ENCODE peak calls at places on chromosomes 5 and 9, in five cellular contexts. J, C, H, D and W are unnamed samples. For H3K4me1, the result is how much of the 10 kb centered on the place peaks cover.

GRCh38 chr5:169299651-169300467 is 1.1 kb downstream of the SLIT3 start:
- DNase-seq in C (peak), J (peak), D (no peak), H (peak), W (no peak)

GRCh38 chr5:81021951-81022687 is 62.0 kb downstream of the RASGRF2 start:
- DNase-seq in D (no peak), J (no peak), C (no peak), H (no peak), W (no peak)

GRCh38 chr5:72248352-72249032 is 71.5 kb downstream of the MRPS27 start:
- DNase-seq in C (peak), D (peak), H (peak), J (peak), W (peak)

GRCh38 chr5:137995077-137995746 is 37.7 kb downstream of the FAM13B start:
- DNase-seq in H (peak), C (no peak), D (no peak), J (no peak), W (no peak)

GRCh38 chr5:129271309-129271708 is 176.8 kb downstream of the ISOC1 start:
- DNase-seq in D (no peak), H (peak), C (peak), J (no peak), W (peak)

GRCh38 chr9:70407081-70407503 is 7.4 kb downstream of the KLF9 start:
- DNase-seq in J (no peak), H (peak), C (no peak), D (no peak), W (no peak)

GRCh38 chr9:111150241-111150640 is 112.0 kb upstream of the LPAR1 start:
- DNase-seq in J (no peak), D (no peak), C (no peak), H (no peak), W (no peak)

GRCh38 chr9:114207034-114207815 is 51.9 kb downstream of the COL27A1 start:
- DNase-seq in D (peak), J (peak), C (peak), H (peak), W (peak)

GRCh38 chr9:18748106-18748719 is 274.3 kb downstream of the ADAMTSL1 start:
- DNase-seq in C (no peak), H (no peak), D (no peak), J (no peak), W (no peak)

GRCh38 chr5:63726491-63726890 is 235.8 kb downstream of the HTR1A start:
- DNase-seq in H (no peak), D (no peak), C (no peak), J (no peak), W (no peak)

GRCh38 chr5:178143901-178144300 is 9.8 kb downstream of the NHP2 start:
- DNase-seq in D (no peak), C (no peak), J (peak), H (no peak), W (peak)

GRCh38 chr9:109568089-109568488 is 70.0 kb upstream of the PTPN3 start:
- DNase-seq in D (no peak), H (no peak), J (no peak), C (no peak), W (no peak)

GRCh38 chr5:137395011-137395755 is 103.9 kb downstream of the SPOCK1 start:
- DNase-seq in H (no peak), J (peak), C (no peak), D (no peak), W (no peak)

GRCh38 chr9:35981704-35982103 is 23.8 kb upstream of the OR2S2 start:
- DNase-seq in C (no peak), J (no peak), D (no peak), H (no peak), W (no peak)

GRCh38 chr9:86202338-86202882 is 57.0 kb downstream of the C9orf153 start:
- DNase-seq in H (peak), J (no peak), C (peak), D (no peak), W (peak)

GRCh38 chr9:86405926-86406325 is 51.7 kb upstream of the TUT7 start:
- DNase-seq in D (no peak), J (no peak), C (peak), H (peak), W (peak)

GRCh38 chr5:10482791-10483530 is 41.3 kb downstream of the ROPN1L start:
- DNase-seq in H (no peak), J (no peak), D (no peak), C (no peak), W (no peak)

GRCh38 chr5:113354056-113354455 is 80.7 kb downstream of the TSSK1B start:
- DNase-seq in J (no peak), D (no peak), H (no peak), C (no peak), W (no peak)

GRCh38 chr9:16396389-16396788 is 474.1 kb downstream of the BNC2 start:
- DNase-seq in H (no peak), C (no peak), J (no peak), D (no peak), W (no peak)

GRCh38 chr5:176886336-176887251 is 12.6 kb downstream of the HK3 start:
- DNase-seq in D (no peak), J (peak), C (no peak), H (no peak), W (no peak)

GRCh38 chr9:13575558-13575957 is 296.1 kb upstream of the MPDZ start:
- DNase-seq in C (no peak), D (no peak), J (no peak), H (no peak), W (no peak)

GRCh38 chr5:60196382-60197113 is 303.0 kb upstream of the PDE4D start:
- DNase-seq in C (peak), H (peak), D (no peak), J (peak), W (peak)

DNA sequence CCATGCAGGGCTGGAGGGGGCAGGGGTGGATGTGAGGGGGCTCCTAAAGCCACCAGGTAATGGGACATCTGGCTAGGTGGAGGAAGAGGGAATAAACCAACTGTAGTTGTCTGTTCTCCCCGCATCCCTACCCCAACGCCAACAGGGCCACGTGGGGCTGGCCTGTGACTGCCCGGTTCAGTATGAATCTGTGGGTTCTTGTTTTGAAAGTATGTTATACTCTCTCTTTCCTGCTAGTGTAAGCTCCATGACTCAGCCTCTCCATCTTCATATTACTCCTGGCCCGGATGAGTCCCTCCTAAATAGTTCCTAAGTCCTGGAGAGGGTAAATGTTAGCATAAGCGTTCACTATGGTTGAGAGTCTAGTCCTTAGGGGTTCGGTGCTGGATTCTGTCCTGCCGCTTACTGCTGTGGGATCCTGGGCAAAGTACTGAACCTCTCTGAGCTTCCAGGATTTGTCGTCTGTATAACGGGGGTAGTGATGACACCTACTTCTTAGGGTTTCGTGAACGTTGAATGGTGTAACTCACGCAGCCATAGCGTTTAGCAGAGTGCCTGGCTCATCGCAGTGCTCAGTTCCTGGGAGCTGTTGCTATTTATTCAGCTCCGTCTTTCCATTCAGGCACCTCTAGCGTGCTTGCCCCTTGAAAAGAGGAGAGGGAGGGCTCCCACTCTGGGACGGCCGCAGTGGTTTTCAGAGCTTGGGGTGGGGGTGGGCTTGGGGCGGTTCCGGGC is 28.8 kb downstream of the LHX2 start:
- DNase-seq in D (no peak), H (no peak), J (peak), C (no peak), W (no peak)
- H3K4me3 ChIP-seq in D (peak), H (peak), J (peak), C (no peak), W (peak)

GRCh38 chr9:20426019-20426418 is 196.3 kb downstream of the MLLT3 start:
- DNase-seq in H (no peak), D (no peak), C (no peak), J (no peak), W (no peak)

GRCh38 chr9:20428976-20429375 is 193.3 kb downstream of the MLLT3 start:
- DNase-seq in J (no peak), H (no peak), C (no peak), D (no peak), W (no peak)

DNA sequence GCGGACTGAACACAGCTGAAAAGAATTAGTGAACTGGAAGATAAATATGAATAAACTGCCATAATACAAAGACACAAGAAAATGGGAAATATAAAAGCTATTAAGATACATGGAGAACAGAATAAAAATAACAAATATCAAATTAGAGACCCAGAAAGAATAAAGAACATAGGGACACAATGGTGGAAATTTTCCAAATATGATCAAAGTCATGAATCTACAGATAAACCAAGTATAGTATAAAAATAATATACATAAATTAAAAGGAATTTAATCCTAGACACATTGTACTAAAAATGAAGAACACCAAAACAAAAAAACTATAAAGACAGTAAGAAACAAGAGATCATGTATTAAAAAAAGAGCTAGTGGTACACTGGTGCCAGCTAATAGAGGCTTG is 194.9 kb downstream of the MLLT3 start:
- DNase-seq in H (no peak), J (no peak), D (no peak), C (no peak), W (no peak)
- H3K4me1 ChIP-seq in H (under half), J (under half), D (under half), C (under half), W (under half)

GRCh38 chr5:93589348-93589662 is 6.3 kb downstream of the NR2F1 start:
- DNase-seq in D (no peak), H (no peak), C (no peak), J (no peak), W (no peak)

GRCh38 chr5:93590511-93590910 is 7.5 kb downstream of the NR2F1 start:
- DNase-seq in H (no peak), C (no peak), D (no peak), J (no peak), W (no peak)

GRCh38 chr5:93591323-93591945 is 8.4 kb downstream of the NR2F1 start:
- DNase-seq in D (no peak), H (no peak), J (no peak), C (no peak), W (no peak)

GRCh38 chr5:93588586-93589347 is 5.7 kb downstream of the NR2F1 start:
- DNase-seq in C (no peak), J (peak), H (no peak), D (no peak), W (no peak)

DNA sequence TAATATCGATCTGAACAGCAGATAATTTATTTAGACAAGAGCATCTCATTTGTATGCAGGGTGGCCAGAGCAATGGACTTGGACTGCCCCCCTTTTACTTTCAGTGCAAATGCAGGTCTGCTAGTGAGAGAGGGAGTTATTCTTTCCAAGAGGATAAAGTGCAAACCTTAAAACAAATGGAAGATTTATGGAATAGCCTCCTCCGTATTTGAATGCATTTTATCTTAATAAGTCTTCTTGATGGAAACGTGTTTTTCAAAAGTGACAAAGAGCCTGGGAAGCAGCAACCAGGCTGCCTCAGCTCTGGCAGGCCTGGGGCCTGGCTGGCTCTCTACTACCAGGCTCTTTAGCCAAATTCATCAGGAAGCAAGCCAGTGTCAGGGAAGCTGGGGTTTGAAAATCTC is 6.8 kb downstream of the NR2F1 start:
- DNase-seq in D (no peak), J (no peak), H (no peak), C (no peak), W (no peak)
- H3K4me3 ChIP-seq in D (peak), J (no peak), H (no peak), C (no peak), W (no peak)

GRCh38 chr9:134410078-134410834 is 84.0 kb downstream of the RXRA start:
- DNase-seq in C (no peak), D (no peak), H (peak), J (no peak), W (no peak)

GRCh38 chr9:134407123-134407779 is 81.0 kb downstream of the RXRA start:
- DNase-seq in H (peak), J (peak), C (peak), D (peak), W (peak)

GRCh38 chr9:134408389-134408788 is 82.1 kb downstream of the RXRA start:
- DNase-seq in D (no peak), H (peak), J (no peak), C (no peak), W (no peak)

GRCh38 chr9:134410835-134411217 is 84.6 kb downstream of the RXRA start:
- DNase-seq in J (no peak), H (no peak), D (no peak), C (no peak), W (no peak)

GRCh38 chr9:134408939-134409737 is 82.9 kb downstream of the RXRA start:
- DNase-seq in H (no peak), C (peak), D (no peak), J (no peak), W (no peak)
- H3K4me1 ChIP-seq in H (half or more), C (under half), D (under half), J (half or more), W (under half)

GRCh38 chr5:106314221-106314824 is 1356.4 kb downstream of the EFNA5 start:
- DNase-seq in J (no peak), H (no peak), C (no peak), D (no peak), W (no peak)

GRCh38 chr5:106306313-106307028 is 1364.3 kb downstream of the EFNA5 start:
- DNase-seq in H (no peak), C (peak), D (no peak), J (no peak), W (no peak)

GRCh38 chr5:106312360-106312759 is 1358.4 kb downstream of the EFNA5 start:
- DNase-seq in C (no peak), D (no peak), J (no peak), H (peak), W (no peak)

GRCh38 chr5:106307265-106307664 is 1363.5 kb downstream of the EFNA5 start:
- DNase-seq in J (no peak), H (no peak), C (no peak), D (no peak), W (no peak)

DNA sequence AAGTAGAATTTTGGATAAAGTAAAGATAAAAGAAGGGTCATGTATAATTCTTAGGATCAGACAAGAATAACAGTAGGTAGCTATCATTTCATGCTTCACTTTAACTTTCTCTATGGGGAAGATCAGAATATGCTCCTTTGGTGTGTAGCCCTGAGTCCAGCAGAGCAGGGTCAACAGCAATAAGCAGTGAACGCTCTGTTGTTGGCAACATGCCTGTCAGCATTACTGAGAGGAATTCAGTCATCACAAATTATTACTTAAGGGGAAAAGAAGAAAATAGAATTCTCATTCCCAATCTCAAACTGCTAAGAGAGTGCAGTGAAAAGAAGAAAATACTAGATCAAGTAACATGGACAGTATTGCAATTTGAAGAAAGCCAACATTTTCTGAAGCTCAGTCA is 1359.5 kb downstream of the EFNA5 start:
- DNase-seq in C (no peak), D (no peak), J (no peak), H (no peak), W (no peak)
- H3K4me3 ChIP-seq in C (no peak), D (no peak), J (no peak), H (no peak), W (no peak)

GRCh38 chr5:150139334-150139733 is 16.3 kb downstream of the PDGFRB start:
- DNase-seq in J (no peak), D (no peak), H (no peak), C (peak), W (no peak)
- H3K4me1 ChIP-seq in J (half or more), D (under half), H (half or more), C (under half), W (half or more)

DNA sequence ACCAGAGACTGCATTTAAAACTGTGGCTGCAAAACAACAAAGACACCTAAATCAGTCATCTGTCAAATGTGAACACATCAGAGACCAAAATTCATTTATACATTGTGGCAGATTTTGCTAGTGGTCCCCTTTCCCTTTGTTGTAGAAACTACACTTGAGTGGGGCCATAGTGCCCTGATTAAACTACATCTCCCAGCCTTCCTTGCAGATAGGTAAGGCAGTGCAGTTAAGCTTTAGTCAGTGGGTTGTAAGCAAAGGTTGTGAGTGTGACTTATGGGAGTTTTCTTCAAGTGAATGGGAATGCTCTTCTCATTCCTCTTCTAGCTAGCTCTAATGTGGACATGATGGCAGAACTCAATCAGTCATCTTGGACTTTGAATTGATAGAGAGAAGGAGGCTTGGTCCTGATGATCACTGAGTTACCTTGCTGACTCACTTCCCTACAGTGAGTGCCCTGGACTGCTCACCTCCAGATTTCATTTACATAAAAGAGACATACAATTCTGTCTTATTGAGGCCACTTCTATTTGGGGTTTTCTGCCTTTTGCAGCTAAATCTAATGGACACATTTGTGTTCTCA is 35.2 kb upstream of the SPARC start:
- DNase-seq in C (no peak), D (no peak), J (no peak), H (no peak), W (no peak)
- H3K4me3 ChIP-seq in C (no peak), D (no peak), J (no peak), H (no peak), W (no peak)

DNA sequence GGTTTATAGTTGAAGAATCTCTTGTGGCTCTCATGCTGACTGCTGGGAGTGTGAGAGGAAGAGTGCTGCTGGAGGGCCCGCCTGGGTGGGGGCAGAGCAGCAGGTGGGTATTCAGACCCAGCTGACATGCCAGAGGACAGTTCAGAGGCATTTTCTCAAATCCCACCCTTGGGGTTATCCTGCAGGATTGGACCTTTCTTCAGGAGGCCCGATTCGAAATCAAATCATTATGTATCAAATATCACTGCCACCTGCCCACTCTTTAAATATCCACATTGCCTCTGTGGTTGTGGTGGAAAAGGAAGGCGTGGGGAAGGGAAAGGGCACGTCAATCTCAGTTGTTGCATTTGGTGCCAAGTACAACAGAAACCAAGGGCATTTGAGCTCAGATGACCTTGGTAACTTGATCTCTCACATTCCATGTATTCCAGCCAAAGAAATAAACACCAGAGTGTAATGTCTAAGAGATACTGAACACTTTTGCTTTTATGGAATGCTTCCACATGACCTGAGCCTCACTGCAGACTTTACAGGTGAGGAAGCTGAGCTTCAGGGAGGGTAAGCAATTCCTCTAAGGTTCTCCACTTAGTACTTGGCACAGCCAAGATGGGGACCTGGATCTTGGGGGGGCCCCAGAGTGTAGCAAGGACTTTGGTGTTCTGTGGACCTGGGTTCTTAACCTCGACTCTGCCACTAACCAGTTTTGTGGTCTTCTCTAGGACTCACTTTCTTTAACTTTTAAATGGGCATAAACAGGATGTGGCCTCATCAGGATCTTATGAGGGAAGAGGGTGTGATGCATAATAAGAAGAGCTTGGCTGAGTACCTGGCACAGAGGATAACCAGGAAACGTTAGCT is 224.5 kb downstream of the AOPEP start:
- DNase-seq in D (no peak), C (no peak), J (no peak), H (no peak), W (no peak)
- H3K4me1 ChIP-seq in D (under half), C (under half), J (under half), H (half or more), W (under half)

GRCh38 chr5:139402561-139403158 is 1.2 kb downstream of the SPATA24 start:
- DNase-seq in H (peak), C (peak), J (no peak), D (no peak), W (peak)
- H3K4me3 ChIP-seq in H (no peak), C (no peak), J (no peak), D (no peak), W (no peak)